ENCODE peak calls at places on chromosomes 13 and 19, in five cellular contexts. U, N, P, K and H are unnamed samples.

GRCh38 chr13:39602614-39603366 is at the start of gene LHFPL6:
- DNase-seq in U (no peak), N (peak), P (peak), K (no peak), H (no peak)

GRCh38 chr19:7680606-7681335 is at the start of gene TRAPPC5:
- DNase-seq in U (peak), N (no peak), P (peak), K (no peak), H (no peak)

GRCh38 chr13:41561179-41561578 is 103.8 kb downstream of the RGCC start:
- DNase-seq in U (no peak), N (no peak), P (no peak), K (no peak), H (no peak)

GRCh38 chr19:27776020-27776419 is 1436.9 kb downstream of the UQCRFS1 start:
- DNase-seq in U (peak), N (no peak), P (no peak), K (no peak), H (no peak)

GRCh38 chr13:33380487-33381079 is 95.0 kb upstream of the STARD13 start:
- DNase-seq in U (no peak), N (no peak), P (no peak), K (no peak), H (no peak)

GRCh38 chr13:107832521-107833095 is 382.7 kb downstream of the LIG4 start:
- DNase-seq in U (no peak), N (no peak), P (no peak), K (no peak), H (no peak)

GRCh38 chr19:10742494-10742893 is 24.6 kb downstream of the DNM2 start:
- DNase-seq in U (no peak), N (no peak), P (peak), K (no peak), H (no peak)

GRCh38 chr13:114112826-114113322 is 19.5 kb downstream of the RASA3 start:
- DNase-seq in U (no peak), N (no peak), P (peak), K (no peak), H (no peak)

GRCh38 chr19:10353793-10354391 is 14.5 kb upstream of the ICAM3 start:
- DNase-seq in U (no peak), N (no peak), P (peak), K (no peak), H (no peak)

GRCh38 chr13:49240017-49240416 is 7.7 kb upstream of the CDADC1 start:
- DNase-seq in U (no peak), N (no peak), P (no peak), K (no peak), H (no peak)

GRCh38 chr19:55348317-55349034 is 6.0 kb downstream of the COX6B2 start:
- DNase-seq in U (no peak), N (no peak), P (no peak), K (no peak), H (no peak)

GRCh38 chr13:26872444-26873173 is 112.0 kb upstream of the GPR12 start:
- DNase-seq in U (peak), N (no peak), P (peak), K (no peak), H (no peak)

GRCh38 chr13:49641810-49642291 is 13.5 kb downstream of the ARL11 start:
- DNase-seq in U (peak), N (peak), P (peak), K (no peak), H (no peak)

GRCh38 chr19:13881692-13882418 is 4.9 kb downstream of the NANOS3 start:
- DNase-seq in U (peak), N (no peak), P (peak), K (no peak), H (no peak)

GRCh38 chr13:76473552-76474134 is 412.6 kb downstream of the KCTD12 start:
- DNase-seq in U (peak), N (no peak), P (peak), K (peak), H (peak)

GRCh38 chr13:30824651-30825050 is 81.4 kb upstream of the MEDAG start:
- DNase-seq in U (no peak), N (no peak), P (no peak), K (no peak), H (no peak)
- TF ChIP-seq POLR2AphosphoS5 in U (no peak), N (no peak), P (no peak), K (no peak), H (no peak)

GRCh38 chr13:98263841-98264240 is 86.8 kb upstream of the RNF113B start:
- DNase-seq in U (no peak), N (peak), P (no peak), K (no peak), H (no peak)

GRCh38 chr13:98265669-98266551 is 88.8 kb upstream of the RNF113B start:
- DNase-seq in U (no peak), N (peak), P (peak), K (no peak), H (no peak)

GRCh38 chr13:98269386-98269785 is 92.3 kb upstream of the RNF113B start:
- DNase-seq in U (no peak), N (no peak), P (no peak), K (no peak), H (no peak)

GRCh38 chr13:98264877-98265276 is 87.8 kb upstream of the RNF113B start:
- DNase-seq in U (no peak), N (peak), P (no peak), K (no peak), H (no peak)

DNA sequence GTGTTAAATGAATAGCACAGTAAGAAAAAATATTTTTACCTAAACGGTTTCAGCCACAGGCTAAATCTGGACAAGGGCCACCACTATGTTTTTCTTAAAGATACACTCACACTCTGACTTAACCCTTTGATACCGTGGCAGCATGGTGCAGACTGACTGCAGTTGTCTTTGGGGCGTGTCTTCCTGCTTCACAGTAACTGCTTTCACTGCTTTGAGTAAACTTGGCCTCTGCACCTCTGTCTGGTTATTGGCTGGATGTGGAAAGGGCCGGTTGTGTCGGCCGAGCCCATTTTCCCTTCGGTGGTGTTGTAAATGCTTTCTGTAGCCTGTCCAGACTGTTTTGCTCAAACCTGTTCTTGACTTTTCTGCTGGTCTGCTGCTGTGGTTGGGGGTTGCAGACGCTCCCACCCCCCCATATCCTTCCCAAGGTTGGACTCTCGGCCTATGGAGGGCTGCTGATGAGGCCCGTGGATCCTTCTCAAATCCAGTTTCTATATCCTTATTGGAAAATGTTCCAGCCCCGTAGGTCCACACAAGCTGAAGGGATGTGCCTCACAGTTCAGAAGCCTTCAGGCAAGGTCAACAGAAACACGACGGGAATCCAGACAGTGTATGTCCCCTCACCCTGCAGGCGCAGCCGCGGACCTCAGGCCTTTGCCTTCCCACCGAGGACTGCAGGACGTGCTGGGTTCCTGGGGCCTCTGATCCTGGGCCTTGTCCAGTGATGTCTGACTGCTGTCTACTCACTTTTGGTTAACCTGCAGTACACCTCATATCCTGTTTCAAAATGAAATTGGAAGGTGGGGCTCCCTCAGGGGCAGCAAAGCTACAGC is 90.2 kb upstream of the RNF113B start:
- DNase-seq in U (no peak), N (peak), P (peak), K (peak), H (no peak)
- TF ChIP-seq POLR2AphosphoS5 in U (no peak), N (no peak), P (no peak), K (no peak), H (no peak)

DNA sequence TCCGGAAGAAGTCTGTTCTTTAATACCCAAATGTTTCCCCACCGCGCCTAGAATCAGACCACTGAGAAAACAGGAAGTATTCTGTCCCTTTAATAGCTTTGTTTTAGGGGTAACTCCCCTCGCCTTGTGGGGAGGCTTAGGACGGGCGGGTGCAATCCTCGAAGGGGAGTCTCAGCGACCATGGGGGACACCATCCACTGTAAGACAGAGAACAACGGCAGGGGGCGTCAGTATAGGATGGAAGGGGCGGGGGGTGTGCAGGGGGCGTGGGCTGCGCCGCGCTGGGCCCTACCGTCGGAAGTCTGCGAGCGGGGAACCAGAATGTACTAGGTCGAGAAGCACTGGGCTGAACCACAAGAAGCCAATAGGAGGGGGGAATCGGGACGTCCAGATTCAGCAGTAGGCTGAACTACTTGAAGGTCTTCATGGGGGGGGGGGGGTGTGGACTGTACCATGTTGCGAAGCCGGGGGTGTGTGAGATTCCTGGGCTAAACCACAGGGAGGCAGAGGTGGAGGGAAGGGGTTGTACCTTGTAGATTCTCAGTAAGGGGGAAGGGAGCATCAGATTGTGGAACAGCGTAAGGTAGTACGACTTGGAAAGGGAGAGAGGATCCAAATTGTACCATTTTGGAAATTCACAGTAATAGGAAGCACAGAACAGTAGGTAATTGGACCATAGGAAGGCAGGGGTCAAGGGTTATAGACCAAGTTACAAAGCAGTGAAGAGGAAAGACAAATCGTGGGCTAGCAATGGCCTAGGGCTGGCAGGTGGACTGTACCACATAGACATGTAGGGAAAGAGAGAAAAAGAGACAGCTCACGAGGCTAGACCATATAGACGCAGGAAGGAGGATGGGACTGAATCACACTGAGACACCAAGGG is 1.0 kb upstream of the DBP start:
- DNase-seq in U (peak), N (peak), P (peak), K (no peak), H (peak)
- TF ChIP-seq POLR2AphosphoS5 in U (peak), N (no peak), P (no peak), K (peak), H (no peak)

GRCh38 chr19:40501599-40501998 is 34.8 kb downstream of the SPTBN4 start:
- DNase-seq in U (no peak), N (no peak), P (no peak), K (no peak), H (no peak)

GRCh38 chr19:40502647-40503046 is 35.8 kb downstream of the SPTBN4 start:
- DNase-seq in U (no peak), N (no peak), P (peak), K (no peak), H (no peak)

GRCh38 chr19:40503300-40503699 is 36.5 kb downstream of the SPTBN4 start:
- DNase-seq in U (no peak), N (no peak), P (no peak), K (no peak), H (peak)

GRCh38 chr19:40499320-40499719 is 32.5 kb downstream of the SPTBN4 start:
- DNase-seq in U (no peak), N (no peak), P (no peak), K (no peak), H (no peak)

GRCh38 chr19:40502081-40502480 is 35.3 kb downstream of the SPTBN4 start:
- DNase-seq in U (no peak), N (no peak), P (no peak), K (no peak), H (no peak)
- TF ChIP-seq POLR2AphosphoS5 in U (no peak), N (no peak), P (no peak), K (no peak), H (no peak)

DNA sequence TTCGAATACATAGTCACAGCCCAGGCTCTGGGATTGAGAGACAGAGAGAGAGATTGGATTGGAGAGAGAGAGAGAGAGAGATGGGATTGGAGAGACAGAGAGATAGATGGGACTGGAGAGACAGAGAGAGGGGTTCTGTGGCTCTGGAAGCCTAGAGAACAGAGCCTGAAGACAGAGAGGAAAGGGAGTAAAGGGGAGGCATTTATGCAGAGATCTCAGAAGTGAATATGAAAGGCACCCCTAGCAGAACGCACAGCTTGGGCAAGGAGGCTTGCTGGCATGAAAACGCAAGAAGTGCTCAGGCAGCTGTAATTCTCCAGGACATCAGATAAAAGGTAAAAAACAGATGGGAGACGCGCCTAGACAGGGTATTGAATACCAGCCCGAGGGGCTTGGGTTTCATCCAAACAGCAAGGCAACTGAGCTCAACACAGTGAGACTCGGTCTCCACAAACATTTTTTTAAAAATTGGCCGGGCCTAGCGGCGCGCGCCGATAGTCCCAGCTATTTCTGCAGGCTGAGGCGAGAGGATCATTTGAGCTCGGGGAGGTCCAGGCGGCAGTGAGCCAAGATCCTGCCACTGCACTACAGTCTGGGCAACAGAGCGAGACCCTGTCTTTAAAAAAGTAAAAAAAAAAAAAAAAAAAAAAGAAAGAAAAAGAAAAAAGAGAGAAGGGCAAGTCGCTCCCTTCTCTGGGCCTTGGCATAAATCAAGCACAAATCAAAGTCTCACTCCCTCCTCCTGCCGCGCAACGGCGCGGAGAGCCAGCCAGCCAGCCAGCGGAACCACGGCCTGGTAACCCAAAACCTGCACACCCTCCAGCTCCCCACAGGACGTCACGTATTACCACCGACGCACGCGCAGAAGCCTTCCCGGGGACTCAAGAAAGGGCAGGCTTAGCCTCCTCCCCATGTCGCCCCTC is 769 bp upstream of the PPP2R1A start:
- DNase-seq in U (no peak), N (peak), P (no peak), K (no peak), H (no peak)
- TF ChIP-seq POLR2AphosphoS5 in U (no peak), N (peak), P (peak), K (peak), H (peak)

DNA sequence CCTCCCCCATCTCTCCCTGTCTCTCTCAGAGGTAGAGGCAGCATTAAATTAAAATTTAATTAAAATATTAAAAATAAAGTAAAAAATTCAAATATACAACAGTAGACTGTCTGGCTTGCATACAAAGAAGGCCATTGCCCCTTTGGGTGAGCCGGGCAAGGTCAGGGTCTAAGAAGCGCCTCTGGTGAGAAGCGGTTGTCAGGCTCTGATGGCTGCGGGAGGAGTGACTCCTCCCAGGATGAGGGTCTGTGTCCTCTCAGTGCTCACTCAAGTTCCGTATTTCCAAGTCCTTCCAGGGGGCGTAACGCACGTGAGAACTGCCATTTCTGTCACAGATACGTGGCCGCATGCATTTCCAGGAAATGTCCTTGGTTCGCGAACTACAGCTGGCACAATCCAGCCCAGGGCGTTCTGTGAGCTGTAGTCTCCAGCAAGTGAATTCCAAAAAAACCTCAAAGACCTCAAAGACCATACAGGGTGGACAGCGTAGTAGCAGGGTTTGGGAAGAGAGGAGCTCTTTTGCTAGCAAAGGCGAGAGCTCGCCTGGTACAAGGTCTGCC is 697 bp upstream of the ZNF181 start:
- DNase-seq in U (peak), N (no peak), P (no peak), K (no peak), H (no peak)
- TF ChIP-seq POLR2AphosphoS5 in U (peak), N (no peak), P (peak), K (peak), H (peak)

DNA sequence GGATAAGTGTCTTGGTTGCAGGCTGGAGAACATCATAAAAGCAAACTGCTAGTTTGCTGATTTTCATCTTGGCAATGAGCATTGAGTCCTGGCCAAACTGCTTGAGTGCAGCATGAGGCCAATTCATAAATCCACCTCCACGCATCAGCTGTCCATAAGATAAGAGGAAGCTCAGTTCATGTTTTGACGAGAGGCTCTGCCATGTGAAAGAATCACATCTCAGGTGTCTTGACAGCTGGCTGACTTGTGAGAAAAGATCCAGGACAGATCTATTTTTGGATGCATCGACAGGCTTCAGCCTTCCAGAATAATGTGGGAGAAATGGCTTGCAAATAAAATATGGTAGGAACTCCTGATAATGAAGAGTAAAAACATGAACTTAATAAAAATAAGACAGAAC is 5.4 kb upstream of the ZNF682 start:
- DNase-seq in U (no peak), N (no peak), P (no peak), K (no peak), H (no peak)
- TF ChIP-seq POLR2AphosphoS5 in U (no peak), N (no peak), P (no peak), K (no peak), H (no peak)